ENCODE peak calls at places on chromosomes 7 and 10, in four cellular contexts. Z is HepG2, A is SK-N-SH, N is WTC11. E is an unnamed sample.

GRCh38 chr7:139821349-139822115 is 7.5 kb upstream of the TBXAS1 start:
- DNase-seq in Z (no peak), A (peak), N (no peak), E (no peak)

GRCh38 chr10:21261705-21262285 is 263.7 kb downstream of the SKIDA1 start:
- DNase-seq in Z (no peak), A (no peak), N (no peak), E (no peak)

GRCh38 chr7:149294641-149295480 is 32.9 kb downstream of the ZNF783 start:
- DNase-seq in Z (no peak), A (no peak), N (no peak), E (no peak)

GRCh38 chr10:12590682-12591642 is 241.6 kb downstream of the CAMK1D start:
- DNase-seq in Z (no peak), A (no peak), N (no peak), E (no peak)

GRCh38 chr7:128406147-128406985 is 3.4 kb downstream of the IMPDH1 start:
- DNase-seq in Z (no peak), A (peak), N (peak), E (peak)

GRCh38 chr7:36048141-36048901 is 104.7 kb upstream of the EEPD1 start:
- DNase-seq in Z (no peak), A (peak), N (no peak), E (no peak)

GRCh38 chr10:72009062-72009429 is 44.9 kb downstream of the CHST3 start:
- DNase-seq in Z (no peak), A (no peak), N (no peak), E (no peak)

GRCh38 chr7:79495544-79496272 is 42.2 kb upstream of the MAGI2 start:
- DNase-seq in Z (no peak), A (no peak), N (no peak), E (no peak)

GRCh38 chr7:958221-959200 is 4.0 kb upstream of the ADAP1 start:
- DNase-seq in Z (no peak), A (peak), N (no peak), E (no peak)

GRCh38 chr7:106070201-106070551 is 41.9 kb downstream of the SYPL1 start:
- DNase-seq in Z (no peak), A (peak), N (no peak), E (no peak)

GRCh38 chr7:149722356-149722957 is 50.9 kb downstream of the ZNF467 start:
- DNase-seq in Z (no peak), A (no peak), N (no peak), E (no peak)

GRCh38 chr10:1048349-1048731 is 579 bp downstream of the IDI1 start:
- DNase-seq in Z (peak), A (peak), N (no peak), E (no peak)

GRCh38 chr10:68106656-68107055 is 2.6 kb upstream of the MYPN start:
- DNase-seq in Z (no peak), A (no peak), N (no peak), E (no peak)
- TF ChIP-seq FOXJ3 in Z (no peak), A (no peak), N (no peak), E (no peak)

GRCh38 chr10:105950410-105950809 is 1214.1 kb downstream of the SORCS1 start:
- DNase-seq in Z (peak), A (peak), N (peak), E (peak)
- TF ChIP-seq FOXJ3 in Z (no peak), A (no peak), N (no peak), E (no peak)

DNA sequence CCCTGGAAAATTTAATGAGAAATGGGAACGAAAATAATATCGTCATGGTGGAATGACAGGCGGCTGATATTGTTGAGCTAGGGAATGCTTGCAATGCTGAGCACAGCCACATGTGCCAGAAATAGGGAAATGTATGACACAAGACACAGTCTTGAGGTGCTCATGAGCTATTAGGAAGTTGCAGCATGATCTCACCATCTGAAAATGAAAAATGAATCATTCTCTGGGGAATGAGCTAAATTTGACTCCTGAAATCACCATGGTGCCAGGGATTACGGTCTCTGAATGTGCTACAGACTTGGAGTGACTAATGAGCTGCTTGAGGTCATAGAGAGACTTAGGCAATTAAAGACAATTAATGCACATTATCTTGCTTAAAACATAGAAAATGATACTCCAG is 845.0 kb downstream of the CNTNAP2 start:
- DNase-seq in Z (no peak), A (no peak), N (no peak), E (no peak)
- TF ChIP-seq FOXJ3 in Z (no peak), A (no peak), N (no peak), E (no peak)

DNA sequence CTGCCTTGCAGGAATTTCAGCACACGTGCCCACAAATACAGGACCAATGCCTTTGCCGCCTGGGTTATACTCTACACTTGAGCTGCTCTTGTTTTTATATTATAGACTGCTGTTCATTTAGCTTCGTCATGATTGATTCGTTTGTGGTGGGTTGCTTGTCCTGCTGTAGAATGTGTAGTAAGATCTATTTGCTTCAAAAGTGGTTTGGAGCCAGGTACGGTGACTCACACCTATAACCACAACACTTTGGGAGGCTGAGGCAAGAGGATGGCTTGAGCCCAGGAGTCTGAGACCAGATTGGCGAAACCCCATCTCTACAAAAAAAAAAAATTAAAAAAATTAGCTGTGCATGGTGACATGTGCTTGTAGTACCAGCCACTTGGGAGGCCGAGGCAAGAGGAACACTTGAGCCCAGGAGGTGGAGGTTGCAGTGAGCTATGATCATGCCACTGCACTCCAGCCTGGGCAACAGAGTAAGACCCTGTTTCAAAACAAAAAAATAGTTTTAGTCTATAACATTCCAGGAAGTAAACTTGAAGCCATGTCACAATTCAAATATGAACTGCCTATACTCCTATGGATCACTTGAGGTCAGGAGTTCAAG is 9.0 kb upstream of the RHBDD2 start:
- DNase-seq in Z (no peak), A (no peak), N (no peak), E (no peak)
- TF ChIP-seq FOXJ3 in Z (no peak), A (no peak), N (no peak), E (no peak)